ENCODE peak calls at places on chromosome 11, in ten cellular contexts. G is fibroblast of mammary gland; X is ovary; K is CD8-positive, alpha-beta T cell; W is heart left ventricle; S is stomach; V is HFF-Myc; E is keratinocyte; Q is AG09309; D is upper lobe of right lung. Y is an unnamed sample.

GRCh38 chr11:12066799-12067508 is 43.4 kb upstream of the MICAL2 start:
- DNase-seq in W (no peak), D (peak; percentile 79), S (no peak), X (no peak), V (peak; percentile 66), K (no peak), Q (peak; percentile 95), G (no peak), E (no peak), Y (no peak)

GRCh38 chr11:131681875-131682274 is 311.5 kb downstream of the NTM start:
- DNase-seq in Q (no peak), D (no peak), K (no peak), X (no peak), G (no peak), S (no peak), V (no peak), E (no peak), W (no peak), Y (no peak)

GRCh38 chr11:35389897-35390462 is 29.4 kb downstream of the SLC1A2 start:
- DNase-seq in X (no peak), S (no peak), E (no peak), Q (no peak), G (no peak), V (no peak), K (no peak), W (no peak), D (no peak), Y (peak; percentile 46)

GRCh38 chr11:71495286-71496090 is 31.6 kb upstream of the KRTAP5-7 start:
- DNase-seq in Q (no peak), D (no peak), G (no peak), W (no peak), K (no peak), V (no peak), E (no peak), X (no peak), S (peak; percentile 22), Y (no peak)

GRCh38 chr11:4672470-4672869 is 25.2 kb downstream of the OR51E2 start:
- DNase-seq in E (no peak), D (no peak), W (no peak), V (no peak), X (no peak), S (no peak), Q (no peak), K (no peak), G (no peak), Y (no peak)

GRCh38 chr11:9823439-9823838 is 159.6 kb downstream of the SWAP70 start:
- DNase-seq in E (no peak), S (no peak), K (no peak), X (no peak), V (no peak), G (no peak), W (no peak), Q (no peak), D (no peak), Y (no peak)

GRCh38 chr11:59611570-59612565 is 3.7 kb downstream of the OSBP start:
- DNase-seq in V (no peak), Q (no peak), X (no peak), S (peak; percentile 71), K (no peak), E (no peak), G (peak; percentile 22), D (no peak), W (no peak), Y (no peak)

GRCh38 chr11:102192349-102193066 is 82.3 kb downstream of the YAP1 start:
- DNase-seq in V (no peak), S (no peak), K (no peak), W (no peak), X (no peak), E (no peak), Q (no peak), G (no peak), D (no peak), Y (no peak)

GRCh38 chr11:12390687-12391110 is 13.3 kb downstream of the PARVA start:
- DNase-seq in V (no peak), W (no peak), E (no peak), Q (no peak), G (no peak), S (no peak), K (no peak), D (no peak), X (no peak), Y (no peak)

GRCh38 chr11:76206327-76207081 is at the start of gene WNT11:
- DNase-seq in V (no peak), G (no peak), K (no peak), X (peak; percentile 73), Q (no peak), S (peak; percentile 71), W (peak; percentile 61), D (peak; percentile 81), E (no peak), Y (peak; percentile 72)

GRCh38 chr11:46564459-46564858 is 29.4 kb downstream of the AMBRA1 start:
- DNase-seq in Q (no peak), X (no peak), V (no peak), K (no peak), G (peak; percentile 62), S (no peak), D (no peak), W (no peak), E (no peak), Y (no peak)
- TF ChIP-seq CTCF in Q (no peak), X (no peak), V (no peak), K (no peak), G (no peak), S (no peak), D (no peak), W (no peak), E (no peak), Y (no peak)

GRCh38 chr11:45180888-45181594 is 34.6 kb downstream of the PRDM11 start:
- DNase-seq in V (no peak), X (peak; percentile 81), E (no peak), Q (no peak), S (peak; percentile 71), G (peak; percentile 13), W (peak; percentile 83), D (peak; percentile 91), K (peak; percentile 42), Y (peak; percentile 50)

GRCh38 chr11:45179686-45180085 is 33.2 kb downstream of the PRDM11 start:
- DNase-seq in W (no peak), G (no peak), D (no peak), Q (no peak), S (no peak), X (no peak), V (no peak), K (no peak), E (no peak), Y (no peak)

GRCh38 chr11:45178890-45179663 is 32.6 kb downstream of the PRDM11 start:
- DNase-seq in Q (peak; percentile 17), E (peak; percentile 44), X (no peak), D (no peak), S (no peak), V (no peak), W (no peak), G (no peak), K (no peak), Y (no peak)

GRCh38 chr11:45181595-45182550 is 35.4 kb downstream of the PRDM11 start:
- DNase-seq in D (no peak), W (no peak), K (no peak), X (no peak), Q (no peak), E (no peak), S (no peak), V (no peak), G (no peak), Y (no peak)

GRCh38 chr11:45180158-45180887 is 33.9 kb downstream of the PRDM11 start:
- DNase-seq in S (peak; percentile 73), E (no peak), Q (no peak), G (no peak), X (peak; percentile 74), V (no peak), K (no peak), D (peak; percentile 85), W (peak; percentile 71), Y (peak; percentile 38)
- TF ChIP-seq CTCF in S (no peak), E (peak; percentile 70), Q (peak; percentile 40), G (peak; percentile 13), X (peak; percentile 21), V (peak; percentile 29), K (no peak), D (peak; percentile 44), W (peak; percentile 39), Y (no peak)

GRCh38 chr11:109432105-109432504 is 10.1 kb downstream of the C11orf87 start:
- DNase-seq in X (no peak), S (no peak), K (no peak), E (no peak), G (peak; percentile 10), Q (no peak), V (no peak), W (no peak), D (no peak), Y (no peak)
- TF ChIP-seq CTCF in X (no peak), S (no peak), K (no peak), E (no peak), G (no peak), Q (no peak), V (no peak), W (no peak), D (no peak), Y (no peak)

DNA sequence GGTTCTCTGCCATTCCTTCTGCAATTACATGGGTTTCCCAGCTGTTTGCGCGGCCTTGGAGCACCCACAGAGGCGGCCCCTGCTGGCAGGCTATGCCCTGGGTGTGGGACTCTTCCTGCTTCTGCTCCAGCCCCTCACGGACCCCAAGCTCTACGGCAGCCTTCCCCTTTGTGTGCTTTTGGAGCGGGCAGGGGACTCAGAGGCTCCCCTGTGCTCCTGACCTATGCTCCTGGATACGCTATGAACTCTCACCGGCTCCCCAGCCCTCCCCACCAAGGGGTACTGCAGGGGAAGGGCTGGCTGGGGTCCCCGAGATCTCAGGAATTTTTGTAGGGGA is 2.6 kb downstream of the RCE1 start:
- DNase-seq in D (no peak), V (no peak), G (no peak), E (no peak), S (peak; percentile 21), X (peak; percentile 30), K (no peak), Q (no peak), W (no peak), Y (no peak)
- TF ChIP-seq CTCF in D (no peak), V (no peak), G (no peak), E (no peak), S (no peak), X (no peak), K (no peak), Q (no peak), W (no peak), Y (no peak)

DNA sequence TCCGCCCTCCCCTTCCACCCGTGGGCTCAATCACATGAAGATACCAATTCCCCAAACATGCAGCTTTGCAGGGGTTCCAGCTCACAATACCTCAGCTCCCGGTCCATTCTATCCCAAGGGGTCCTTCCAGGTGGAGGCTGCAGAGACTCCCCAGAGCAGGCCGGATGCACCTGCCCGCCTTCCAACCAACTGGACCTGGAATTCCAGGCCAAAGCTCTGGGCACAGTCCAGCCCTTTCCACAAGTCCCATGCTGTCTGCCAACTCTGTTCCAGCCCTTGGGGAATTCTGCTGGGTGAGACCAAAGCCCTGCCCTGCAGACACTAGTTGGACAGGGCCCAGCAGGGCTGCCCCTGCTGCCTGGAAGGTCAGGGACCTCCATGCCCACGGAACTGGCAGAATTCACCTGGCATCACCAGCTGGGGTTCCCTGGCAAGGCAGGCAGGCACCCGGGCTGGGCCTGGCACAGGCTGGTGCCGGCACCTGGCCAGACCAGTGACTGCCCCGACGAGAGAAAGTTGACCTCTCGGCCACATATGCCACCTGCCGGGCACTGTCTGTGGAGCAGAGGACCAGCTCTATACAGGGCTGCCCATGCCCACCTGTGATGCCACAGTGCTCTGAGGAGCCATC is 4.9 kb downstream of the SYT7 start:
- DNase-seq in K (no peak), G (no peak), S (peak; percentile 72), X (no peak), V (no peak), Q (no peak), E (no peak), D (no peak), W (peak; percentile 74), Y (no peak)
- TF ChIP-seq CTCF in K (no peak), G (no peak), S (no peak), X (no peak), V (no peak), Q (no peak), E (no peak), D (no peak), W (no peak), Y (no peak)